ENCODE peak calls at places on chromosomes 1 and 21, in nine cellular contexts. E is breast epithelium, W is Calu3, F is lower lobe of right lung, J is cardiac fibroblast, S is IMR-90, K is osteocyte, A is GM23338, Y is right lobe of liver. X is an unnamed sample.

GRCh38 chr1:159935305-159935704 is 10.0 kb upstream of the TAGLN2 start:
- DNase-seq in E (no peak), W (no peak), F (no peak), J (no peak), S (no peak), K (no peak), A (no peak), Y (no peak), X (no peak)

GRCh38 chr1:16143566-16144324 is 12.1 kb downstream of the EPHA2 start:
- DNase-seq in E (no peak), W (peak; percentile 91), F (peak; percentile 89), J (no peak), S (no peak), K (no peak), A (no peak), Y (peak; percentile 93), X (no peak)

GRCh38 chr1:172089768-172090510 is 248.6 kb downstream of the DNM3 start:
- DNase-seq in E (peak; percentile 33), W (peak; percentile 83), F (peak; percentile 76), J (peak; percentile 69), S (peak; percentile 40), K (no peak), A (peak; percentile 85), Y (peak; percentile 51), X (no peak)

GRCh38 chr1:33872681-33873080 is 8.8 kb downstream of the HMGB4 start:
- DNase-seq in E (no peak), W (no peak), F (no peak), J (no peak), S (no peak), K (no peak), A (no peak), Y (no peak), X (no peak)

GRCh38 chr1:161046574-161047167 is 894 bp upstream of the USF1 start:
- DNase-seq in E (no peak), W (no peak), F (no peak), J (no peak), S (no peak), K (no peak), A (no peak), Y (no peak), X (no peak)

GRCh38 chr1:232962761-232963357 is 12.4 kb downstream of the NTPCR start:
- DNase-seq in E (no peak), W (no peak), F (no peak), J (peak; percentile 55), S (peak; percentile 62), K (no peak), A (peak; percentile 29), Y (no peak), X (no peak)

GRCh38 chr21:31656199-31657095 is 3.0 kb upstream of the SOD1 start:
- DNase-seq in E (no peak), W (no peak), F (no peak), J (no peak), S (peak; percentile 47), K (peak; percentile 65), A (no peak), Y (no peak), X (no peak)

GRCh38 chr1:94105501-94105952 is 15.4 kb downstream of the ABCA4 start:
- DNase-seq in E (no peak), W (no peak), F (no peak), J (no peak), S (no peak), K (no peak), A (peak; percentile 40), Y (no peak), X (no peak)

GRCh38 chr1:38586993-38587646 is 272.5 kb downstream of the RRAGC start:
- DNase-seq in E (no peak), W (peak; percentile 41), F (peak; percentile 69), J (peak; percentile 12), S (no peak), K (no peak), A (peak; percentile 86), Y (peak; percentile 67), X (no peak)

DNA sequence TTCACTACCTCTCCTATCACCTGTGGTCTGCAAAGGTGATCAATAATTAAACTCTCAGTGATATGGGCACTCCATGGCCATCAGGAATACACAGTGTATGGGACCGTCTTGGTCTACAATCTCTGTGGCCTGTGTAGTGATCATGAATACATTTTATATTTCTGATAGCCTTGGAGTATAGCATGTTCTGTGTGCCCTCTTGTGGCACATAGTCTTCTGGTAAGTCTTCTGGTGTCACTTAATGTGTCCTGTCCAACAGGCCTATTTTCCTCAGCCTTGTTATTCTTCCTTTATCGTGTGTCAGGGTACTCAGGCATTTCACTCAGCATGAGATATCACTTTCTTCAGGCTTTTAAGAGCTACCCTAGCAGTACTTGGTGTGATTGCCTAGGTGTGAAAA is 393.6 kb downstream of the AGBL4 start:
- DNase-seq in E (no peak), W (peak; percentile 14), F (no peak), J (no peak), S (no peak), K (no peak), A (no peak), Y (no peak), X (no peak)
- TF ChIP-seq CTCF in E (no peak), W (no peak), F (no peak), J (no peak), S (no peak), K (no peak), A (no peak), Y (no peak), X (no peak)

GRCh38 chr1:67484492-67484891 is 54.3 kb upstream of the SERBP1 start:
- DNase-seq in E (no peak), W (no peak), F (no peak), J (peak; percentile 14), S (no peak), K (no peak), A (no peak), Y (no peak), X (no peak)

GRCh38 chr1:67493148-67493547 is 62.9 kb upstream of the SERBP1 start:
- DNase-seq in E (no peak), W (no peak), F (no peak), J (no peak), S (no peak), K (no peak), A (no peak), Y (no peak), X (no peak)

GRCh38 chr1:67485046-67485811 is 55.0 kb upstream of the SERBP1 start:
- DNase-seq in E (no peak), W (no peak), F (no peak), J (no peak), S (no peak), K (no peak), A (no peak), Y (no peak), X (no peak)

GRCh38 chr1:67491280-67491679 is 61.1 kb upstream of the SERBP1 start:
- DNase-seq in E (no peak), W (no peak), F (no peak), J (no peak), S (no peak), K (no peak), A (no peak), Y (no peak), X (no peak)

DNA sequence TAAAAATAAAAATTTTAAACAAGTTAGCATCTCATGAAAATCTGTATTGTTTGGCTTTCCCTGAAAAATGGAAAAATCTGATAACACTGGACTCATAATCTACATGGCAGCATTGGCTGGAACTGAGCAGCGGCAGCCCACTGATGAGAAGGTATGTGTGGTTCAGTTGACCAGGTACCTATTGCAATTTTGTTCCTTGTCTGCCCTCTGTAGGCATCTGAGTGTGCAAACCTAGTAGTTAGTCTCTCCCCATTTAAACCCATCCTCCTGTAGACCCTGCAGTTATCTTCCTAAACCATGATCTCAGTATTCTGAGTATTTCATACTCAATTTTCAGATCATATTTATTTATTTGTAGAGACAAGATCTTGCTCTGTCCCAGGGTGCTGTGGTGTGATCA is 59.4 kb upstream of the SERBP1 start:
- DNase-seq in E (no peak), W (no peak), F (no peak), J (peak; percentile 36), S (peak; percentile 15), K (no peak), A (peak; percentile 47), Y (no peak), X (no peak)
- TF ChIP-seq CTCF in E (no peak), W (no peak), F (peak; percentile 32), J (peak; percentile 14), S (peak; percentile 21), K (peak; percentile 49), A (peak; percentile 40), Y (peak; percentile 32), X (no peak)

GRCh38 chr1:156356875-156357534 is 12.0 kb upstream of the RHBG start:
- DNase-seq in E (peak; percentile 50), W (peak; percentile 93), F (peak; percentile 70), J (no peak), S (no peak), K (no peak), A (peak; percentile 97), Y (peak; percentile 83), X (no peak)

GRCh38 chr1:156356262-156356874 is 12.6 kb upstream of the RHBG start:
- DNase-seq in E (no peak), W (no peak), F (no peak), J (no peak), S (no peak), K (no peak), A (no peak), Y (no peak), X (no peak)

GRCh38 chr1:156357977-156358376 is 11.0 kb upstream of the RHBG start:
- DNase-seq in E (no peak), W (no peak), F (no peak), J (no peak), S (no peak), K (no peak), A (no peak), Y (no peak), X (no peak)

GRCh38 chr1:156360534-156360933 is 8.5 kb upstream of the RHBG start:
- DNase-seq in E (no peak), W (no peak), F (no peak), J (no peak), S (no peak), K (no peak), A (no peak), Y (no peak), X (no peak)

DNA sequence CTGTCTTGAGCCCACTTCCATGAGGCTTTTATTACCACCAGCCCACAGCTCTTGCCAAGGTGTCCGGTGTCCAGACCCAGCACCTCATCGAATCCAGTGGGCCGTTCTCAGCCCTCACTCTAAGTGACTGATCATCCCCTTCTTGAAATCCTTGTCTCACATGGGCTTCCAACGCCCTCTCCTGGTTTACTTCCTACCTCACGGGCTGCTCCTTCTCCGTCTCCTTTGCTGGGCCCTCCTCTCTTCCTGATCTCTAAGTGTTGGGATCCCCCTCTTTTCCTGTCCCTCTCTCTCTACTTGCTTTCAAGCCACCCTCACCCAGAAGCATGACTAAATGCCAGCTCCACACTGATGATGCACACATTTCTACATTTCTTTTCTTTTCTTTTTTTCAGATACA is 9.0 kb upstream of the RHBG start:
- DNase-seq in E (no peak), W (peak; percentile 24), F (no peak), J (peak; percentile 38), S (peak; percentile 43), K (no peak), A (peak; percentile 86), Y (no peak), X (no peak)
- TF ChIP-seq CTCF in E (no peak), W (peak; percentile 16), F (no peak), J (peak; percentile 60), S (peak; percentile 52), K (peak; percentile 26), A (peak; percentile 62), Y (no peak), X (no peak)

DNA sequence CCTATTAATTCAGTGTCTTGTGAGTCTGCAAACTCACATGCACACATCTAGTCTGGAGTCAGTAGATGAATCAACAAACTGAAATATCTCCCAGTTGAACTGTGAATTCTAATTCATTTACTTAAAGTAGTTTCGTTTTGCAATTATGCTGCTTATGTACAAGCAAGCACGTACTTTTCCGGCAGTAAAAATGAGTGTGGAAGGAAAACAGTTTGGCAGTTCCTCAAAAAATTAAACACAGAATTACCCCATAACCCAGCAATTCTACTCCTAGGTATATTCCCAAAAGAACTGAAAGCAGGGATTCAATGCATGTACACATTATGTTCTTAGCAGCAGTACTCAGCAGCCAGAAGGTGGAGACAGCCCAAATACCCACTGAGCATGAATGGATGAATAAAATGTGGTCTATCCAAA is 49.3 kb downstream of the GNB1 start:
- DNase-seq in E (no peak), W (no peak), F (no peak), J (peak; percentile 25), S (no peak), K (no peak), A (no peak), Y (no peak), X (no peak)
- TF ChIP-seq CTCF in E (no peak), W (no peak), F (peak; percentile 7), J (peak; percentile 19), S (peak; percentile 7), K (peak; percentile 12), A (no peak), Y (no peak), X (no peak)

X was measured in dorsolateral prefrontal cortex.